ENCODE peak calls at places on chromosome X, in four cellular contexts. One of them, this sample, is unnamed. For H3K4me1, the result is how much of the 10 kb centered on the place peaks cover.

GRCh38 chrX:119726900-119727555 is 31.4 kb upstream of the SOWAHD start:
- DNase-seq in GM12878: no peak
- DNase-seq in heart left ventricle: no peak
- DNase-seq in IMR-90: no peak
- DNase-seq in this sample: peak

GRCh38 chrX:30735839-30736238 is 82.6 kb downstream of the GK start:
- DNase-seq in GM12878: peak
- DNase-seq in IMR-90: peak
- DNase-seq in heart left ventricle: no peak
- DNase-seq in this sample: no peak

GRCh38 chrX:152276277-152276676 is 137.9 kb upstream of the MAGEA10 start:
- DNase-seq in heart left ventricle: no peak
- DNase-seq in IMR-90: no peak
- DNase-seq in GM12878: no peak
- DNase-seq in this sample: no peak

GRCh38 chrX:78658851-78659744 is at the start of gene RTL3:
- DNase-seq in GM12878: no peak
- DNase-seq in heart left ventricle: no peak
- DNase-seq in IMR-90: peak
- DNase-seq in this sample: no peak

GRCh38 chrX:48794993-48795501 is 6.8 kb upstream of the HDAC6 start:
- DNase-seq in GM12878: no peak
- DNase-seq in IMR-90: peak
- DNase-seq in heart left ventricle: no peak
- DNase-seq in this sample: no peak

GRCh38 chrX:110316351-110317078 is 1.4 kb downstream of the AMMECR1 start:
- DNase-seq in GM12878: no peak
- DNase-seq in heart left ventricle: no peak
- DNase-seq in IMR-90: no peak
- DNase-seq in this sample: no peak

GRCh38 chrX:86171366-86171765 is 23.1 kb downstream of the DACH2 start:
- DNase-seq in IMR-90: peak
- DNase-seq in GM12878: no peak
- DNase-seq in heart left ventricle: no peak
- DNase-seq in this sample: no peak

GRCh38 chrX:154804957-154805695 is at the start of gene MPP1:
- DNase-seq in GM12878: peak
- DNase-seq in IMR-90: peak
- DNase-seq in heart left ventricle: peak
- DNase-seq in this sample: peak

GRCh38 chrX:63275127-63275526 is 76.0 kb downstream of the SPIN4 start:
- DNase-seq in heart left ventricle: no peak
- DNase-seq in GM12878: peak
- DNase-seq in IMR-90: peak
- DNase-seq in this sample: no peak

GRCh38 chrX:17788956-17789562 is 51.8 kb downstream of the SCML1 start:
- DNase-seq in GM12878: no peak
- DNase-seq in IMR-90: no peak
- DNase-seq in heart left ventricle: no peak
- DNase-seq in this sample: no peak

GRCh38 chrX:43375146-43375545 is 281.0 kb upstream of the MAOA start:
- DNase-seq in IMR-90: no peak
- DNase-seq in GM12878: no peak
- DNase-seq in heart left ventricle: no peak
- DNase-seq in this sample: no peak

GRCh38 chrX:23066588-23067281 is 67.0 kb downstream of the DDX53 start:
- DNase-seq in IMR-90: no peak
- DNase-seq in GM12878: no peak
- DNase-seq in heart left ventricle: no peak
- DNase-seq in this sample: no peak

GRCh38 chrX:44343412-44343942 is at the start of gene EFHC2:
- DNase-seq in heart left ventricle: peak
- DNase-seq in IMR-90: no peak
- DNase-seq in GM12878: no peak
- DNase-seq in this sample: peak

GRCh38 chrX:134990475-134991473 is at the start of gene SMIM10:
- DNase-seq in heart left ventricle: peak
- DNase-seq in GM12878: no peak
- DNase-seq in IMR-90: peak
- DNase-seq in this sample: peak

GRCh38 chrX:84219551-84219950 is 31.6 kb upstream of the RPS6KA6 start:
- DNase-seq in GM12878: no peak
- DNase-seq in heart left ventricle: no peak
- DNase-seq in IMR-90: no peak
- DNase-seq in this sample: no peak

GRCh38 chrX:123976671-123977316 is 15.3 kb downstream of the STAG2 start:
- DNase-seq in GM12878: no peak
- DNase-seq in heart left ventricle: no peak
- DNase-seq in IMR-90: peak
- DNase-seq in this sample: no peak

GRCh38 chrX:115367956-115368355 is 78.4 kb downstream of the LUZP4 start:
- DNase-seq in GM12878: no peak
- DNase-seq in IMR-90: peak
- DNase-seq in heart left ventricle: no peak
- DNase-seq in this sample: no peak

GRCh38 chrX:91081873-91082272 is 352.8 kb upstream of the PABPC5 start:
- DNase-seq in heart left ventricle: no peak
- DNase-seq in GM12878: no peak
- DNase-seq in IMR-90: no peak
- DNase-seq in this sample: no peak

GRCh38 chrX:109841869-109842579 is 109.0 kb upstream of the ACSL4 start:
- DNase-seq in GM12878: no peak
- DNase-seq in heart left ventricle: no peak
- DNase-seq in IMR-90: peak
- DNase-seq in this sample: no peak

GRCh38 chrX:106862972-106863688 is 40.0 kb downstream of the RIPPLY1 start:
- DNase-seq in GM12878: no peak
- DNase-seq in heart left ventricle: no peak
- DNase-seq in IMR-90: peak
- DNase-seq in this sample: peak

GRCh38 chrX:103727115-103727514 is 16.4 kb downstream of the TMEM31 start:
- DNase-seq in heart left ventricle: no peak
- DNase-seq in GM12878: no peak
- DNase-seq in IMR-90: no peak
- DNase-seq in this sample: no peak

GRCh38 chrX:14015294-14015693 is 14.4 kb downstream of the GEMIN8 start:
- DNase-seq in IMR-90: no peak
- DNase-seq in GM12878: no peak
- DNase-seq in heart left ventricle: no peak
- DNase-seq in this sample: no peak

GRCh38 chrX:44415639-44416386 is 72.3 kb upstream of the EFHC2 start:
- DNase-seq in IMR-90: no peak
- DNase-seq in GM12878: no peak
- DNase-seq in heart left ventricle: no peak
- DNase-seq in this sample: no peak

GRCh38 chrX:13109811-13110210 is 65.4 kb upstream of the FAM9C start:
- DNase-seq in GM12878: no peak
- DNase-seq in IMR-90: peak
- DNase-seq in heart left ventricle: no peak
- DNase-seq in this sample: no peak

GRCh38 chrX:2767631-2768455 is 16.0 kb downstream of the XG start:
- DNase-seq in IMR-90: peak
- DNase-seq in heart left ventricle: peak
- DNase-seq in GM12878: no peak
- DNase-seq in this sample: no peak

GRCh38 chrX:45134775-45135174 is 65.9 kb downstream of the DIPK2B start:
- DNase-seq in heart left ventricle: no peak
- DNase-seq in GM12878: no peak
- DNase-seq in IMR-90: no peak
- DNase-seq in this sample: no peak

GRCh38 chrX:44873415-44874270 is 655 bp downstream of the KDM6A start:
- DNase-seq in GM12878: no peak
- DNase-seq in IMR-90: peak
- DNase-seq in heart left ventricle: peak
- DNase-seq in this sample: peak

GRCh38 chrX:134426285-134426684 is 33.7 kb upstream of the HPRT1 start:
- DNase-seq in IMR-90: no peak
- DNase-seq in GM12878: no peak
- DNase-seq in heart left ventricle: no peak
- DNase-seq in this sample: no peak

GRCh38 chrX:49166914-49167739 is 4.6 kb downstream of the MAGIX start:
- DNase-seq in heart left ventricle: peak
- DNase-seq in IMR-90: peak
- DNase-seq in GM12878: peak
- DNase-seq in this sample: peak

GRCh38 chrX:119391279-119391678 is 7.9 kb upstream of the SLC25A43 start:
- DNase-seq in IMR-90: peak
- DNase-seq in heart left ventricle: no peak
- DNase-seq in GM12878: no peak
- DNase-seq in this sample: no peak

GRCh38 chrX:115650916-115651315 is 89.9 kb downstream of the PLS3 start:
- DNase-seq in IMR-90: peak
- DNase-seq in heart left ventricle: peak
- DNase-seq in GM12878: peak
- DNase-seq in this sample: peak

DNA sequence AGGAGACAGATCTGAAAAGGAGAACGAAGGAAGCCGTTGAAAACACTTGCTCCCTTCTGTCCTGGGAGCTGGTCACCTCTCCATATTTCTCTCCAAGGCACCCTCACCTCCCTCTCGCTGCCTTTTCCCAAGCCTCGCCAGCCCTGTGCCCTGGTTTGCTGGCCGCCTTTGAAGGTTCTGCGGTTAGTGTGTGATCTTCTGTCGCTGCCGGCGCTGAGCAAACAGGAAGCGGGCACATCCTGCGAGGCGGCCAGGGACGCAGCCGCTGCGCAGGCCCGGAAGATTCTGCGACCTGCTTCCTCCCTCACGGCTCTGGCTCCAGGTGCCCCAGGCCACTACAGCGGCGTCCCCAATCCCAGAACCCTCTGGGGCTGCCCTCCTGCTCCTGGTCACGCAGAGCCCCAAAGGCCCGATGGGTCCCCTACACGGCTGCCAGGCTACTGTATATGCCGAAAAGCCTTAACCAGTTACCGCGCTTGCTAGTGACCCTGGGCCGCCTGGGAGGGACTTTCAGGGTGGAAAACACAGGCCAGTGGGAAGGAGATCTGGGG is 2.5 kb upstream of the SASH3 start:
- DNase-seq in IMR-90: no peak
- DNase-seq in GM12878: no peak
- DNase-seq in heart left ventricle: peak
- DNase-seq in this sample: peak
- H3K4me1 ChIP-seq in IMR-90: under half
- H3K4me1 ChIP-seq in GM12878: half or more
- H3K4me1 ChIP-seq in heart left ventricle: under half
- H3K4me1 ChIP-seq in this sample: half or more

DNA sequence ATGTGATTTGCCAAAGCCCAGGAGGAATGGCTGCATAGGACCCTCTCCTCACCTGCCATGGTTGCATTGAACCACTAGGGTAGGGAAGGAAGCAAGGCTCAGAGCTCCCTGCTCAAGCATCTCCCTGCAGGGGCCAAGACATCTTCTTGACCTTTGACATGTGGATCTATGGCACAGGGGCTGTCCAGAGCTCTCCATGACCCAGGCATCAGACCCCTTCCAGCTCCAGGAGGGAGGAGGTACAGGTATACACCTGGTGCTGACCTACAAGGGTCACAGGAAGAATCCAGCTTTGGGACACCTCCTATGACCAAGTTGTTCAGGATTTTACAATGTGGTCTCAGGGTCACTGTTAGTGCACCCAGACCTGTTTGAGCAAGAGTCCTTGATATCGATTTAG is 23.2 kb upstream of the ASMTL start:
- DNase-seq in heart left ventricle: no peak
- DNase-seq in GM12878: no peak
- DNase-seq in IMR-90: no peak
- DNase-seq in this sample: peak
- TF ChIP-seq CTCF in heart left ventricle: no peak
- TF ChIP-seq CTCF in GM12878: no peak
- TF ChIP-seq CTCF in IMR-90: no peak
- TF ChIP-seq CTCF in this sample: no peak

GRCh38 chrX:153780678-153781427 is at the start of gene SRPK3:
- DNase-seq in heart left ventricle: peak
- DNase-seq in GM12878: no peak
- DNase-seq in IMR-90: no peak
- DNase-seq in this sample: no peak
- TF ChIP-seq POLR2A in heart left ventricle: peak
- TF ChIP-seq POLR2A in GM12878: no peak
- TF ChIP-seq POLR2A in IMR-90: no peak
- TF ChIP-seq POLR2A in this sample: no peak

GRCh38 chrX:24186483-24186882 is 37.0 kb downstream of the ZFX start:
- DNase-seq in heart left ventricle: no peak
- DNase-seq in GM12878: no peak
- DNase-seq in IMR-90: no peak
- DNase-seq in this sample: no peak

GRCh38 chrX:24189490-24189889 is 40.0 kb downstream of the ZFX start:
- DNase-seq in GM12878: no peak
- DNase-seq in heart left ventricle: no peak
- DNase-seq in IMR-90: no peak
- DNase-seq in this sample: no peak

GRCh38 chrX:24184018-24184417 is 34.5 kb downstream of the ZFX start:
- DNase-seq in heart left ventricle: no peak
- DNase-seq in GM12878: no peak
- DNase-seq in IMR-90: no peak
- DNase-seq in this sample: no peak

GRCh38 chrX:24190500-24191156 is 41.1 kb downstream of the ZFX start:
- DNase-seq in GM12878: no peak
- DNase-seq in heart left ventricle: no peak
- DNase-seq in IMR-90: peak
- DNase-seq in this sample: no peak

DNA sequence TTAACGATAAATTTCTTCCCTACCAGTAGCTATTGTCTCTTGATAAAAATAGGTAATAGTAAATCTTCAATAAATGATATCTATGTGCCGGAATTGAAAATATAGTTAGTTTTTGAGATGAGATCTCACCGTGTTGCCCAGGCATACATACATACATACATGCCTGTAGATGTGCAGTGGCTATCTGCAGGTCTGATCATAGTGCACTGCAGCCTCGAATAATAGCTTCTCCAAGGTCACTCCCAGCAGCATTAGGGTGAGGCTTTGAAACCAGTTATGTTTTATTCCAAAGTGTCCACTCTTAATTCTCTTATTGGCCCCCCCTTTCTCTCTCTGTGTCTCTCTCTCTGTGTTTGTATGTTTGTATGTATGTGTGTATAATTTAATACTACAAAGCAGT is 37.5 kb downstream of the ZFX start:
- DNase-seq in GM12878: no peak
- DNase-seq in IMR-90: no peak
- DNase-seq in heart left ventricle: no peak
- DNase-seq in this sample: no peak
- H3K4me1 ChIP-seq in GM12878: under half
- H3K4me1 ChIP-seq in IMR-90: under half
- H3K4me1 ChIP-seq in heart left ventricle: under half
- H3K4me1 ChIP-seq in this sample: half or more

GRCh38 chrX:56563231-56564116 is at the start of gene UBQLN2:
- DNase-seq in GM12878: no peak
- DNase-seq in IMR-90: peak
- DNase-seq in heart left ventricle: peak
- DNase-seq in this sample: peak
- TF ChIP-seq CTCF in GM12878: no peak
- TF ChIP-seq CTCF in IMR-90: peak
- TF ChIP-seq CTCF in heart left ventricle: no peak
- TF ChIP-seq CTCF in this sample: no peak